ENCODE peak calls at places on chromosome 5, in nine cellular contexts. U is AML-193; A is T-cell; E is amniotic stem cell; X is brain microvascular endothelial cell; C is KBM-7; P is HS-27A; Z is stimulated activated naive CD8-positive, alpha-beta T cell treated with anti-CD3 and anti-CD28 coated beads, Interleukin-15, Interleukin-2, amounts not matched to agents 100 U/mL and 50 U/mL, for 24 hours; Y is activated CD4-positive, CD25-positive, alpha-beta regulatory T cell. N is an unnamed sample.

GRCh38 chr5:106399381-106399780 is 1271.4 kb downstream of the EFNA5 start:
- DNase-seq in C (no peak), X (peak), A (no peak), U (no peak), Z (no peak), Y (no peak), E (peak), P (no peak), N (no peak)

GRCh38 chr5:179866241-179867078 is 7.8 kb upstream of the MRNIP start:
- DNase-seq in Z (peak), A (no peak), X (no peak), P (no peak), C (no peak), E (no peak), Y (no peak), U (no peak), N (no peak)

GRCh38 chr5:135031146-135031812 is 2.7 kb downstream of the PITX1 start:
- DNase-seq in X (no peak), Y (no peak), A (no peak), E (no peak), P (peak), U (no peak), C (no peak), Z (no peak), N (no peak)

GRCh38 chr5:141208478-141208877 is at the start of gene PCDHB12:
- DNase-seq in Z (no peak), C (no peak), A (no peak), X (no peak), Y (no peak), P (no peak), E (no peak), U (no peak), N (peak)

GRCh38 chr5:144201578-144201977 is 30.9 kb downstream of the KCTD16 start:
- DNase-seq in X (no peak), A (no peak), C (no peak), Z (no peak), U (no peak), E (no peak), Y (no peak), P (no peak), N (no peak)

GRCh38 chr5:170719551-170719950 is 64.0 kb upstream of the GABRP start:
- DNase-seq in E (no peak), U (no peak), X (no peak), A (no peak), Y (no peak), P (no peak), C (no peak), Z (no peak), N (no peak)

GRCh38 chr5:61362796-61363364 is 30.8 kb downstream of the ZSWIM6 start:
- DNase-seq in Y (no peak), U (no peak), P (no peak), Z (no peak), C (no peak), E (no peak), X (no peak), A (no peak), N (peak)

GRCh38 chr5:135138116-135138850 is 104.3 kb upstream of the PITX1 start:
- DNase-seq in U (no peak), E (no peak), X (no peak), A (no peak), Z (no peak), Y (no peak), C (no peak), P (no peak), N (no peak)

GRCh38 chr5:82019342-82020138 is 47.7 kb downstream of the ATG10 start:
- DNase-seq in U (no peak), Y (no peak), X (no peak), C (peak), E (no peak), A (no peak), Z (no peak), P (no peak), N (peak)

GRCh38 chr5:172951381-172952033 is 7.7 kb upstream of the RPL26L1 start:
- DNase-seq in X (no peak), A (no peak), Z (no peak), U (no peak), E (no peak), P (no peak), C (no peak), Y (no peak), N (no peak)

GRCh38 chr5:128536229-128536860 is 1.7 kb downstream of the FBN2 start:
- DNase-seq in X (peak), P (no peak), Y (no peak), C (no peak), U (no peak), Z (no peak), E (no peak), A (no peak), N (no peak)

GRCh38 chr5:157888814-157889532 is 30.0 kb upstream of the CLINT1 start:
- DNase-seq in Y (no peak), C (no peak), X (no peak), P (no peak), A (no peak), E (no peak), Z (no peak), U (no peak), N (no peak)

GRCh38 chr5:98102926-98103325 is 670.5 kb upstream of the RGMB start:
- DNase-seq in U (no peak), A (no peak), P (no peak), Y (no peak), E (no peak), C (no peak), Z (no peak), X (no peak), N (no peak)

GRCh38 chr5:142215915-142216681 is 107.5 kb downstream of the NDFIP1 start:
- DNase-seq in Y (no peak), P (peak), U (no peak), C (no peak), A (no peak), X (peak), Z (no peak), E (peak), N (peak)

GRCh38 chr5:111223086-111223789 is 946 bp upstream of the CAMK4 start:
- DNase-seq in A (no peak), Y (no peak), C (no peak), X (no peak), U (no peak), E (no peak), Z (no peak), P (peak), N (no peak)

GRCh38 chr5:134125195-134126015 is 10.9 kb downstream of the TCF7 start:
- DNase-seq in X (peak), U (no peak), Y (no peak), E (peak), C (no peak), Z (peak), A (no peak), P (no peak), N (no peak)

GRCh38 chr5:4156153-4156552 is 560.5 kb downstream of the IRX1 start:
- DNase-seq in P (no peak), Z (no peak), U (no peak), C (no peak), A (no peak), E (no peak), X (no peak), Y (no peak), N (no peak)

GRCh38 chr5:83471405-83472212 is at the start of gene VCAN:
- DNase-seq in P (no peak), E (peak), U (no peak), Y (no peak), A (no peak), C (peak), X (peak), Z (peak), N (peak)

GRCh38 chr5:33317271-33317670 is 123.5 kb upstream of the TARS1 start:
- DNase-seq in P (no peak), C (no peak), A (no peak), E (no peak), U (no peak), X (no peak), Y (no peak), Z (no peak), N (peak)

GRCh38 chr5:50553560-50553984 is 112.5 kb upstream of the EMB start:
- DNase-seq in U (peak), A (no peak), E (no peak), Z (no peak), C (no peak), P (no peak), Y (no peak), X (no peak), N (peak)

GRCh38 chr5:67319935-67320725 is 123.5 kb upstream of the CD180 start:
- DNase-seq in E (no peak), X (peak), P (no peak), A (no peak), C (no peak), Y (no peak), U (no peak), Z (no peak), N (no peak)

GRCh38 chr5:92687793-92688467 is 893.1 kb downstream of the NR2F1-AS1 start:
- DNase-seq in Y (no peak), A (no peak), E (no peak), P (peak), X (peak), C (peak), U (no peak), Z (no peak), N (peak)

GRCh38 chr5:55773057-55773456 is 35.2 kb downstream of the DDX4 start:
- DNase-seq in C (no peak), E (no peak), X (no peak), U (no peak), P (no peak), A (no peak), Z (no peak), Y (no peak), N (no peak)

GRCh38 chr5:42944989-42945388 is 95.1 kb downstream of the ANXA2R start:
- DNase-seq in E (peak), U (no peak), C (peak), P (peak), Z (no peak), A (no peak), Y (no peak), X (peak), N (peak)